ENCODE peak calls at places on chromosomes 12 and 14, in seven cellular contexts. K is AG04449, U is cardiac fibroblast, Z is heart left ventricle, M is A673, R is thoracic aorta, L is GM10248. F is an unnamed sample.
A peak's percentile ranks its signal among the peaks of the same experiment; 100 is the strongest.

GRCh38 chr14:87175175-87175574 is 817.8 kb downstream of the GALC start:
- DNase-seq in K (no peak), U (no peak), Z (no peak), M (peak; percentile 59), R (no peak), L (no peak), F (no peak)

GRCh38 chr14:55720796-55721195 is 140.8 kb downstream of the KTN1 start:
- DNase-seq in K (no peak), U (peak; percentile 9), Z (no peak), M (no peak), R (no peak), L (no peak), F (no peak)

GRCh38 chr12:68786929-68787328 is 21.0 kb upstream of the MDM2 start:
- DNase-seq in K (no peak), U (no peak), Z (no peak), M (no peak), R (no peak), L (no peak), F (no peak)

GRCh38 chr14:87149583-87150354 is 843.2 kb downstream of the GALC start:
- DNase-seq in K (peak; percentile 28), U (no peak), Z (no peak), M (peak; percentile 85), R (no peak), L (no peak), F (no peak)

GRCh38 chr12:12941450-12942350 is 10.3 kb downstream of the GPRC5D start:
- DNase-seq in K (no peak), U (no peak), Z (no peak), M (no peak), R (no peak), L (no peak), F (no peak)

GRCh38 chr12:99253068-99253467 is 394.5 kb upstream of the GARIN6 start:
- DNase-seq in K (no peak), U (no peak), Z (no peak), M (peak; percentile 39), R (no peak), L (no peak), F (no peak)

GRCh38 chr12:93125126-93125525 is 196.0 kb upstream of the EEA1 start:
- DNase-seq in K (no peak), U (peak; percentile 43), Z (no peak), M (no peak), R (no peak), L (no peak), F (no peak)

GRCh38 chr12:58310368-58310767 is 369.0 kb downstream of the ATP23 start:
- DNase-seq in K (no peak), U (peak; percentile 56), Z (no peak), M (peak; percentile 21), R (no peak), L (no peak), F (no peak)

GRCh38 chr14:33592298-33592697 is 358.6 kb downstream of the EGLN3 start:
- DNase-seq in K (no peak), U (no peak), Z (no peak), M (no peak), R (no peak), L (no peak), F (no peak)

GRCh38 chr14:75522224-75522764 is at the start of gene BATF:
- DNase-seq in K (no peak), U (no peak), Z (no peak), M (no peak), R (no peak), L (peak; percentile 77), F (no peak)

GRCh38 chr14:55301722-55302121 is 30.5 kb downstream of the FBXO34 start:
- DNase-seq in K (peak; percentile 29), U (peak; percentile 43), Z (no peak), M (peak; percentile 85), R (no peak), L (no peak), F (no peak)

GRCh38 chr14:65434216-65434850 is 21.8 kb downstream of the FUT8 start:
- DNase-seq in K (no peak), U (peak; percentile 31), Z (no peak), M (no peak), R (no peak), L (no peak), F (no peak)

GRCh38 chr12:80837342-80837978 is 100.3 kb downstream of the LIN7A start:
- DNase-seq in K (peak; percentile 16), U (peak; percentile 78), Z (no peak), M (peak; percentile 82), R (no peak), L (no peak), F (no peak)

GRCh38 chr12:24705741-24706358 is 243.1 kb downstream of the BCAT1 start:
- DNase-seq in K (no peak), U (peak; percentile 59), Z (no peak), M (no peak), R (no peak), L (peak; percentile 69), F (no peak)

GRCh38 chr12:52271157-52271556 is 3.3 kb upstream of the KRT86 start:
- DNase-seq in K (no peak), U (peak; percentile 35), Z (no peak), M (no peak), R (no peak), L (no peak), F (no peak)

GRCh38 chr12:124527861-124528561 is 39.4 kb downstream of the NCOR2 start:
- DNase-seq in K (no peak), U (no peak), Z (peak; percentile 62), M (peak; percentile 98), R (no peak), L (no peak), F (no peak)

GRCh38 chr14:105168979-105169507 is 467 bp upstream of the JAG2 start:
- DNase-seq in K (no peak), U (no peak), Z (no peak), M (peak; percentile 77), R (no peak), L (no peak), F (no peak)

DNA sequence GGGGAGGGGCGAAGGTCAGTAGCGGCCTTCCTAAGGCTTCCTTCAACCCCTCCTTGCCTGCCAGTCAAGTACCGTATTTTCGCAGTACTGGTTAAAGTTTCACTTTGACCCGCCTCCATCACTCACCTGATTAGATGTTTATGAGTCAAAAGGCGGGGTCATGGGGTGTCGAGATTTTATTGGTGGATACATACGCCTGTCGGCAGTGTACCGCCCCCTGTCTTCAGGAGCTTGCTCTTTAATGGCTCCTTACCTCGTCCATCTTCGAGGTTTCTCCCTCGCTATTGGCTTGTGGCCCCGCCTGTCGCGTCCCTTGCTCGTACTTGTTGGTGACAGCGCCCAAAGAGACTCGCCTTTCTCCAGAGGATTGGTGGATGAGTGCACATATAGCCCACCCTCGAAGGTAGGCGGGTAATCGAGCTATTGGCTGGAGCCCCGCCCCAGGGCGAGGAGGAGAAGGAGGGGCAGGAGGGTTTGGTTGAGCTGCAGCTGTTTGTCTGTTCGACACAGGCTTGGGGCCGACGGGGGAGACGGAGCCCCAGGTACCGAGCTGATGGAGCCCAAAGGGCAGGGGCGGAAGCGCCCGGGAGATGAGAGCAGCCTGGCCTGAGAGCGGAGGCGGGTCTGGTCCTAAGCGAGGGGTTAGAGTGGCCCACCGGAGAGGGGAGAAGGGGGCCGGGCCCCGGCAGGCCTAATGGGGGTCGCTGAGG is at the start of gene RAB5B:
- DNase-seq in K (peak; percentile 100), U (peak; percentile 100), Z (peak; percentile 100), M (peak; percentile 100), R (peak; percentile 100), L (peak; percentile 94), F (peak; percentile 99)
- TF ChIP-seq CTCF in K (no peak), U (peak; percentile 29), Z (peak; percentile 36), M (no peak), R (no peak), L (no peak), F (peak; percentile 50)

DNA sequence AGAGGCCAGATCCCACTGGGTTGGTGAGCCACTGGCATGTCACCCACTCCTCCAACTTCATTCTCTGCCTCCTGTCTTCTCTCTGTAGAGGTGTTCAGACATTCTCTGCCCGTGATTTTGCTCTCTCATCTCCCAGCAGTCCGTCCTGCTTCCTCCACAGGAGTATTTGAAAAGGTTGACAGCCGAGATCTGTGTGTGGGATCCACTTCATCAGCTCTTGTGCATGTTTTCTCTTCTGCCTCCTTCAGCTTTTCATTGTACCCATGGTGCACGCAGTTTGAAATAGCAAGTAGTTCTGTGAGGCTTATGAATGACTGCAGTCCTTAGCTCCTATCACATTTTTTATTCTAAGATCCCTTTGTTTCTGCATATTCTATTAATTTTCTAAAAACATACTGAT is 34.8 kb downstream of the ZC3H14 start:
- DNase-seq in K (no peak), U (no peak), Z (no peak), M (no peak), R (no peak), L (no peak), F (no peak)
- TF ChIP-seq CTCF in K (no peak), U (no peak), Z (no peak), M (no peak), R (no peak), L (no peak), F (no peak)

DNA sequence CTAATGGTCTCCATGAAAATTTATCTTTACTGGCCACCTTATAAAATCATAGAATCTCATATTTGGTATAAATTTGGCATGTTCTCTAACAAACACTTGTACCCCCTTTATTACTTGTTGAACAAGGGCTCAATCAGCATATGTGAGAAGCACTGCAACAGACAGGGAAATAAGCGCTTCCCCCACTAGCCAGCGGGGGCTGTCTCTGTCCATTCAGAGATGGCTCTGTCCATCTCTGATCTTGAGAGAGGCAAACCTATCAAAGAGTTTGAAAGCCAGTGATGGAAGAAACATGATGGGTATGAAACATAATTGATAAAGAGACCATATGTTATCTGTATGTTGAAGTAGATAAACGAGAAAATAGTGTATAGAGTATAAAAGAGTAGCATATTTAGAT is 326.8 kb downstream of the PDZRN4 start:
- DNase-seq in K (no peak), U (peak; percentile 2), Z (no peak), M (peak; percentile 39), R (no peak), L (no peak), F (no peak)
- TF ChIP-seq CTCF in K (peak; percentile 28), U (peak; percentile 15), Z (no peak), M (peak; percentile 42), R (no peak), L (peak; percentile 10), F (peak; percentile 39)

GRCh38 chr14:71331393-71331792 is 424.1 kb downstream of the PCNX1 start:
- DNase-seq in K (no peak), U (peak; percentile 8), Z (no peak), M (no peak), R (no peak), L (no peak), F (no peak)

GRCh38 chr14:71328954-71329353 is 421.7 kb downstream of the PCNX1 start:
- DNase-seq in K (no peak), U (no peak), Z (no peak), M (no peak), R (no peak), L (no peak), F (no peak)

GRCh38 chr14:71324767-71325272 is 417.6 kb downstream of the PCNX1 start:
- DNase-seq in K (no peak), U (peak; percentile 34), Z (no peak), M (peak; percentile 81), R (no peak), L (peak; percentile 24), F (no peak)

GRCh38 chr14:71327691-71328090 is 420.4 kb downstream of the PCNX1 start:
- DNase-seq in K (no peak), U (peak; percentile 21), Z (no peak), M (no peak), R (no peak), L (no peak), F (no peak)

DNA sequence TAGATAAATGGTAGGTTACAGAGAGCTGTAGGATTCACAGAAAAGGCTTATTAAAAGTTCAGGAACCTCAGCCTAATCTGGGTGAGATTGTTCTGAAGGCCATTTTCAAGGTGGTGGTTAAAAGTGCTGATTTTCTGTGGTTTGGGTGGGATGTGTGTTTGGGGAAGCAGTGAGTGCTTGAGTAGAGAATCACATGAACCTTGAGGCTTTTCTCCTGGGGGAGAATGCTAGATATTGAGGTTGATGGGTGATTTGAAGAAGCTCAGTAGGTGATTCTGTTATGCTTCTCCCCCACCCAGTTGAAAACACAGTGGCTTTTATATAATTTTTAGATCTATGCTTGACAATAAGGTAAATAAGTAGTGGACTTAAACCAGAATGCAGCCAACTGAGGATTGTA is 420.9 kb downstream of the PCNX1 start:
- DNase-seq in K (no peak), U (no peak), Z (no peak), M (no peak), R (no peak), L (peak; percentile 33), F (no peak)
- TF ChIP-seq CTCF in K (no peak), U (no peak), Z (no peak), M (no peak), R (no peak), L (no peak), F (no peak)